ENCODE peak calls at places on chromosomes 5 and 9, in six cellular contexts. T, X, R, S, Z and N are unnamed samples.

GRCh38 chr9:115133649-115134048 is 15.7 kb upstream of the TNC start:
- DNase-seq in T (no peak), S (no peak), Z (no peak), R (peak; percentile 97), X (no peak), N (no peak)

GRCh38 chr9:79129865-79130480 is 441.8 kb upstream of the TLE4 start:
- DNase-seq in Z (no peak), X (no peak), R (peak; percentile 61), S (peak; percentile 16), T (peak; percentile 58), N (peak; percentile 21)

GRCh38 chr5:158552241-158552640 is 547.5 kb downstream of the EBF1 start:
- DNase-seq in T (no peak), X (no peak), Z (no peak), R (no peak), S (no peak), N (no peak)

GRCh38 chr5:127031147-127031862 is 947 bp upstream of the MARCHF3 start:
- DNase-seq in R (no peak), S (no peak), Z (no peak), T (no peak), X (no peak), N (no peak)

GRCh38 chr5:177362102-177362868 is 4.6 kb downstream of the RGS14 start:
- DNase-seq in T (no peak), Z (no peak), R (no peak), X (no peak), S (no peak), N (peak; percentile 19)

GRCh38 chr5:124755565-124755964 is 9.1 kb upstream of the ZNF608 start:
- DNase-seq in R (no peak), T (no peak), Z (no peak), X (no peak), S (no peak), N (no peak)

GRCh38 chr9:99345936-99346335 is 123.9 kb downstream of the SEC61B start:
- DNase-seq in T (peak; percentile 66), X (no peak), Z (no peak), R (no peak), S (no peak), N (no peak)

GRCh38 chr5:18314192-18314778 is 680.0 kb downstream of the TAF11L14 start:
- DNase-seq in R (peak; percentile 31), T (peak; percentile 41), X (no peak), Z (no peak), S (no peak), N (no peak)

GRCh38 chr5:87400305-87400899 is 12.3 kb downstream of the CCNH start:
- DNase-seq in T (peak; percentile 40), R (peak; percentile 45), Z (no peak), X (no peak), S (no peak), N (peak; percentile 27)

GRCh38 chr5:112221118-112221517 is 198.0 kb downstream of the EPB41L4A start:
- DNase-seq in X (no peak), T (no peak), S (no peak), Z (no peak), R (no peak), N (no peak)

GRCh38 chr5:79642210-79642609 is 30.0 kb downstream of the TENT2 start:
- DNase-seq in Z (no peak), R (no peak), X (no peak), T (no peak), S (no peak), N (no peak)

GRCh38 chr9:77899679-77900354 is 131.8 kb downstream of the GNAQ start:
- DNase-seq in X (no peak), S (no peak), T (peak; percentile 51), Z (no peak), R (peak; percentile 81), N (peak; percentile 82)